ENCODE peak calls at places on chromosomes 5 and 9, in nine cellular contexts. One of them, this sample, is unnamed.

GRCh38 chr9:89036383-89036782 is 45.1 kb downstream of the S1PR3 start:
- DNase-seq in body of pancreas: no peak
- DNase-seq in pancreas: no peak
- DNase-seq in fibroblast of lung: peak
- DNase-seq in psoas muscle: no peak
- DNase-seq in cardiac muscle cell: no peak
- DNase-seq in neural progenitor cell: no peak
- DNase-seq in MM.1S: no peak
- DNase-seq in transverse colon: peak
- DNase-seq in this sample: no peak

GRCh38 chr5:74762599-74762998 is 4.3 kb downstream of the GFM2 start:
- DNase-seq in psoas muscle: no peak
- DNase-seq in pancreas: no peak
- DNase-seq in MM.1S: no peak
- DNase-seq in body of pancreas: no peak
- DNase-seq in cardiac muscle cell: no peak
- DNase-seq in fibroblast of lung: peak
- DNase-seq in transverse colon: no peak
- DNase-seq in neural progenitor cell: no peak
- DNase-seq in this sample: no peak

GRCh38 chr5:172699999-172700685 is 59.1 kb downstream of the NEURL1B start:
- DNase-seq in transverse colon: no peak
- DNase-seq in MM.1S: no peak
- DNase-seq in fibroblast of lung: no peak
- DNase-seq in neural progenitor cell: peak
- DNase-seq in cardiac muscle cell: peak
- DNase-seq in pancreas: peak
- DNase-seq in psoas muscle: no peak
- DNase-seq in body of pancreas: no peak
- DNase-seq in this sample: no peak

GRCh38 chr9:98097836-98098235 is 21.2 kb downstream of the TRIM14 start:
- DNase-seq in pancreas: no peak
- DNase-seq in transverse colon: peak
- DNase-seq in body of pancreas: peak
- DNase-seq in neural progenitor cell: peak
- DNase-seq in fibroblast of lung: no peak
- DNase-seq in MM.1S: peak
- DNase-seq in psoas muscle: no peak
- DNase-seq in cardiac muscle cell: no peak
- DNase-seq in this sample: no peak

GRCh38 chr9:93699650-93700049 is 123.3 kb downstream of the PHF2 start:
- DNase-seq in psoas muscle: no peak
- DNase-seq in body of pancreas: no peak
- DNase-seq in fibroblast of lung: no peak
- DNase-seq in transverse colon: no peak
- DNase-seq in pancreas: no peak
- DNase-seq in MM.1S: no peak
- DNase-seq in neural progenitor cell: no peak
- DNase-seq in cardiac muscle cell: no peak
- DNase-seq in this sample: no peak

GRCh38 chr9:133141833-133142594 is 21.0 kb upstream of the RALGDS start:
- DNase-seq in body of pancreas: peak
- DNase-seq in MM.1S: no peak
- DNase-seq in cardiac muscle cell: no peak
- DNase-seq in fibroblast of lung: no peak
- DNase-seq in psoas muscle: no peak
- DNase-seq in neural progenitor cell: no peak
- DNase-seq in pancreas: peak
- DNase-seq in transverse colon: peak
- DNase-seq in this sample: no peak

GRCh38 chr9:34332370-34332964 is 3.1 kb downstream of the NUDT2 start:
- DNase-seq in body of pancreas: no peak
- DNase-seq in transverse colon: no peak
- DNase-seq in psoas muscle: no peak
- DNase-seq in cardiac muscle cell: peak
- DNase-seq in neural progenitor cell: peak
- DNase-seq in pancreas: no peak
- DNase-seq in fibroblast of lung: peak
- DNase-seq in MM.1S: peak
- DNase-seq in this sample: no peak

GRCh38 chr5:139272471-139273321 is 20.8 kb upstream of the MATR3 start:
- DNase-seq in cardiac muscle cell: no peak
- DNase-seq in MM.1S: peak
- DNase-seq in psoas muscle: no peak
- DNase-seq in body of pancreas: peak
- DNase-seq in fibroblast of lung: peak
- DNase-seq in transverse colon: peak
- DNase-seq in neural progenitor cell: no peak
- DNase-seq in pancreas: no peak
- DNase-seq in this sample: no peak

GRCh38 chr5:35644543-35644942 is 26.9 kb downstream of the SPEF2 start:
- DNase-seq in MM.1S: no peak
- DNase-seq in fibroblast of lung: no peak
- DNase-seq in pancreas: no peak
- DNase-seq in body of pancreas: no peak
- DNase-seq in neural progenitor cell: peak
- DNase-seq in psoas muscle: no peak
- DNase-seq in cardiac muscle cell: no peak
- DNase-seq in transverse colon: no peak
- DNase-seq in this sample: no peak

GRCh38 chr5:3590253-3590966 is 5.2 kb upstream of the IRX1 start:
- DNase-seq in MM.1S: no peak
- DNase-seq in fibroblast of lung: no peak
- DNase-seq in transverse colon: no peak
- DNase-seq in body of pancreas: no peak
- DNase-seq in cardiac muscle cell: no peak
- DNase-seq in neural progenitor cell: peak
- DNase-seq in psoas muscle: no peak
- DNase-seq in pancreas: no peak
- DNase-seq in this sample: no peak

GRCh38 chr5:96297290-96297689 is 135.8 kb downstream of the PCSK1 start:
- DNase-seq in cardiac muscle cell: peak
- DNase-seq in body of pancreas: no peak
- DNase-seq in pancreas: no peak
- DNase-seq in psoas muscle: no peak
- DNase-seq in MM.1S: no peak
- DNase-seq in neural progenitor cell: no peak
- DNase-seq in transverse colon: no peak
- DNase-seq in fibroblast of lung: peak
- DNase-seq in this sample: peak

GRCh38 chr5:149203896-149204544 is 62.7 kb downstream of the ABLIM3 start:
- DNase-seq in fibroblast of lung: peak
- DNase-seq in neural progenitor cell: no peak
- DNase-seq in psoas muscle: no peak
- DNase-seq in body of pancreas: no peak
- DNase-seq in transverse colon: no peak
- DNase-seq in pancreas: no peak
- DNase-seq in MM.1S: no peak
- DNase-seq in cardiac muscle cell: no peak
- DNase-seq in this sample: no peak

GRCh38 chr5:2303391-2304100 is 420.8 kb upstream of the IRX4 start:
- DNase-seq in neural progenitor cell: peak
- DNase-seq in pancreas: no peak
- DNase-seq in body of pancreas: no peak
- DNase-seq in psoas muscle: no peak
- DNase-seq in fibroblast of lung: peak
- DNase-seq in MM.1S: no peak
- DNase-seq in transverse colon: no peak
- DNase-seq in cardiac muscle cell: no peak
- DNase-seq in this sample: no peak

GRCh38 chr5:96781031-96781733 is 26.6 kb downstream of the ERAP1 start:
- DNase-seq in cardiac muscle cell: no peak
- DNase-seq in fibroblast of lung: peak
- DNase-seq in psoas muscle: no peak
- DNase-seq in MM.1S: no peak
- DNase-seq in pancreas: no peak
- DNase-seq in body of pancreas: no peak
- DNase-seq in neural progenitor cell: no peak
- DNase-seq in transverse colon: no peak
- DNase-seq in this sample: no peak

GRCh38 chr9:68951879-68952659 is 61.8 kb downstream of the PRKACG start:
- DNase-seq in body of pancreas: no peak
- DNase-seq in neural progenitor cell: no peak
- DNase-seq in transverse colon: no peak
- DNase-seq in cardiac muscle cell: no peak
- DNase-seq in fibroblast of lung: no peak
- DNase-seq in MM.1S: no peak
- DNase-seq in pancreas: no peak
- DNase-seq in psoas muscle: no peak
- DNase-seq in this sample: no peak

GRCh38 chr5:172632346-172633092 is 8.5 kb upstream of the NEURL1B start:
- DNase-seq in transverse colon: no peak
- DNase-seq in pancreas: no peak
- DNase-seq in MM.1S: no peak
- DNase-seq in cardiac muscle cell: no peak
- DNase-seq in psoas muscle: no peak
- DNase-seq in body of pancreas: no peak
- DNase-seq in fibroblast of lung: no peak
- DNase-seq in neural progenitor cell: no peak
- DNase-seq in this sample: no peak

GRCh38 chr5:24644757-24645156 is at the start of gene CDH10:
- DNase-seq in transverse colon: no peak
- DNase-seq in cardiac muscle cell: peak
- DNase-seq in pancreas: no peak
- DNase-seq in body of pancreas: peak
- DNase-seq in fibroblast of lung: peak
- DNase-seq in psoas muscle: no peak
- DNase-seq in MM.1S: no peak
- DNase-seq in neural progenitor cell: peak
- DNase-seq in this sample: peak

GRCh38 chr5:10735569-10736255 is 25.3 kb downstream of the DAP start:
- DNase-seq in psoas muscle: no peak
- DNase-seq in fibroblast of lung: no peak
- DNase-seq in body of pancreas: peak
- DNase-seq in MM.1S: no peak
- DNase-seq in cardiac muscle cell: peak
- DNase-seq in neural progenitor cell: no peak
- DNase-seq in pancreas: no peak
- DNase-seq in transverse colon: no peak
- DNase-seq in this sample: no peak

GRCh38 chr5:37532976-37533740 is 154.0 kb downstream of the WDR70 start:
- DNase-seq in MM.1S: no peak
- DNase-seq in cardiac muscle cell: no peak
- DNase-seq in psoas muscle: no peak
- DNase-seq in pancreas: no peak
- DNase-seq in transverse colon: no peak
- DNase-seq in neural progenitor cell: no peak
- DNase-seq in body of pancreas: no peak
- DNase-seq in fibroblast of lung: no peak
- DNase-seq in this sample: no peak

GRCh38 chr5:177609076-177610059 is 9.4 kb downstream of the B4GALT7 start:
- DNase-seq in pancreas: no peak
- DNase-seq in neural progenitor cell: no peak
- DNase-seq in body of pancreas: no peak
- DNase-seq in MM.1S: no peak
- DNase-seq in fibroblast of lung: no peak
- DNase-seq in transverse colon: no peak
- DNase-seq in psoas muscle: no peak
- DNase-seq in cardiac muscle cell: no peak
- DNase-seq in this sample: peak

GRCh38 chr9:86944974-86945867 is 2.1 kb downstream of the GAS1 start:
- DNase-seq in fibroblast of lung: peak
- DNase-seq in cardiac muscle cell: peak
- DNase-seq in transverse colon: no peak
- DNase-seq in pancreas: no peak
- DNase-seq in body of pancreas: peak
- DNase-seq in MM.1S: no peak
- DNase-seq in neural progenitor cell: peak
- DNase-seq in psoas muscle: peak
- DNase-seq in this sample: no peak
- H3K4me3 ChIP-seq in fibroblast of lung: peak
- H3K4me3 ChIP-seq in cardiac muscle cell: peak
- H3K4me3 ChIP-seq in transverse colon: peak
- H3K4me3 ChIP-seq in pancreas: peak
- H3K4me3 ChIP-seq in body of pancreas: peak
- H3K4me3 ChIP-seq in MM.1S: peak
- H3K4me3 ChIP-seq in neural progenitor cell: peak
- H3K4me3 ChIP-seq in psoas muscle: peak
- H3K4me3 ChIP-seq in this sample: peak

GRCh38 chr5:175116466-175117048 is 327.4 kb downstream of the DRD1 start:
- DNase-seq in cardiac muscle cell: no peak
- DNase-seq in fibroblast of lung: no peak
- DNase-seq in body of pancreas: no peak
- DNase-seq in MM.1S: no peak
- DNase-seq in neural progenitor cell: no peak
- DNase-seq in transverse colon: no peak
- DNase-seq in psoas muscle: no peak
- DNase-seq in pancreas: no peak
- DNase-seq in this sample: no peak
- TF ChIP-seq CTCF in cardiac muscle cell: no peak
- TF ChIP-seq CTCF in fibroblast of lung: no peak
- TF ChIP-seq CTCF in body of pancreas: no peak
- TF ChIP-seq CTCF in MM.1S: no peak
- TF ChIP-seq CTCF in neural progenitor cell: no peak
- TF ChIP-seq CTCF in transverse colon: no peak
- TF ChIP-seq CTCF in psoas muscle: no peak
- TF ChIP-seq CTCF in pancreas: no peak
- TF ChIP-seq CTCF in this sample: no peak

DNA sequence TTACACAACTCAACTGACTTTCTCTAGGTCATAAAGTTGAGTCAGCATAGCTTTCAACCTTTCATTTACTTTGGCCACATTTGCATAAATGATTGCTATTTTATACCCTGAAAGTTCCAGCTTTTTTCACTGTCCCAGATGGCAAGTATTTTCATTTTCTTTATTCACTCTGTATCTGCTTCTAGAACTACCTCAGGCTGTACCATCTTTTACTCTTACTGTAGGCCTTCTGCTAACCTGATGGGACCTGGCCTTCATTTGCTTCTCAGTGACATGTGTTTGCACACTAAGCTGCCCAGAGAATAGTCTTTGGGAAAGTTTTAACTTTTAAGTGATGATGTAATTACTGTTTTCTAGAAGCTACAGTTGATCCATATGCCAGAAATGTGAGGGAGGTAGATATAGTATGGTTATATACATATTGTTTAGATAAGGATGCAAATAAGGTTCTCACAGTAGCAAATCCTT is 115.3 kb downstream of the CDC42SE2 start:
- DNase-seq in transverse colon: no peak
- DNase-seq in MM.1S: peak
- DNase-seq in body of pancreas: no peak
- DNase-seq in fibroblast of lung: peak
- DNase-seq in neural progenitor cell: no peak
- DNase-seq in cardiac muscle cell: no peak
- DNase-seq in psoas muscle: no peak
- DNase-seq in pancreas: no peak
- DNase-seq in this sample: no peak
- H3K27ac ChIP-seq in transverse colon: peak
- H3K27ac ChIP-seq in MM.1S: peak
- H3K27ac ChIP-seq in body of pancreas: peak
- H3K27ac ChIP-seq in fibroblast of lung: peak
- H3K27ac ChIP-seq in neural progenitor cell: no peak
- H3K27ac ChIP-seq in cardiac muscle cell: no peak
- H3K27ac ChIP-seq in psoas muscle: peak
- H3K27ac ChIP-seq in pancreas: peak
- H3K27ac ChIP-seq in this sample: peak

DNA sequence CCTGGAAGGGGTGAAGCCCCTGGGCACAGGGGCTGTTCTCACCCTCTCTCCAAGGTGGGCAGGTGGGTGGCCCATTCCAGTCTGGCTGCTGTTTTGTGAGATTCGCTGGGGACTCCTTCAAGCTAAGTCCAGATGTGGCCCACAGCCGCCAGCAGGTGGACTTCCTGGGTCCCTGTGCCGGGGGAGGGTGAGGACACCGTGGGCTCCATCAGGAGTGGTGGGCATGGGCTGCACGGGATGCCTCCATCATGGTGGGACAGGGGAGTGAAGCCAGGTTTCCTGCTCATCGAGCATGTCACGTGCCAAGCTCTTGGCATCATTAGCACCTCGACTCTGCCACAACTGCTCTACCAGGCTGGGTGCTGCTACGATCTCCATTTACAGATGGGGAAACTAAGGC is 1.8 kb downstream of the NCS1 start:
- DNase-seq in cardiac muscle cell: no peak
- DNase-seq in psoas muscle: no peak
- DNase-seq in neural progenitor cell: no peak
- DNase-seq in transverse colon: no peak
- DNase-seq in MM.1S: no peak
- DNase-seq in pancreas: no peak
- DNase-seq in body of pancreas: no peak
- DNase-seq in fibroblast of lung: no peak
- DNase-seq in this sample: no peak
- H3K4me3 ChIP-seq in cardiac muscle cell: peak
- H3K4me3 ChIP-seq in psoas muscle: no peak
- H3K4me3 ChIP-seq in neural progenitor cell: peak
- H3K4me3 ChIP-seq in transverse colon: peak
- H3K4me3 ChIP-seq in MM.1S: no peak
- H3K4me3 ChIP-seq in pancreas: no peak
- H3K4me3 ChIP-seq in body of pancreas: no peak
- H3K4me3 ChIP-seq in fibroblast of lung: peak
- H3K4me3 ChIP-seq in this sample: peak

This sample was measured in dorsolateral prefrontal cortex.